ENCODE peak calls at places on chromosomes 3 and 15, in six cellular contexts. Y is KG1; O is GM20000; K is stimulated activated CD4-positive, alpha-beta T cell treated with anti-CD3 and anti-CD28 coated beads, Interleukin-1b, Interleukin-23, amount 100 ng/mL, for 4 hours; U is SK-N-DZ; J is sigmoid colon. E is an unnamed sample.

GRCh38 chr3:115766587-115767492 is 143.5 kb downstream of the GAP43 start:
- DNase-seq in O (no peak), U (no peak), J (no peak), K (no peak), Y (no peak), E (no peak)

GRCh38 chr3:129974451-129975331 is at the start of gene TRH:
- DNase-seq in Y (no peak), J (no peak), U (no peak), K (no peak), O (peak; percentile 29), E (no peak)

GRCh38 chr15:90862964-90863721 is 5.2 kb upstream of the FURIN start:
- DNase-seq in U (no peak), J (no peak), K (no peak), Y (no peak), O (peak; percentile 4), E (peak; percentile 79)

GRCh38 chr3:31918179-31919165 is 62.6 kb downstream of the OSBPL10 start:
- DNase-seq in J (no peak), O (peak; percentile 61), K (no peak), Y (no peak), U (no peak), E (no peak)

GRCh38 chr15:74614744-74615312 is 808 bp upstream of the CLK3 start:
- DNase-seq in O (peak; percentile 98), J (peak; percentile 94), Y (peak; percentile 50), U (peak; percentile 75), K (peak; percentile 85), E (peak; percentile 97)

GRCh38 chr3:114506622-114507300 is 212.9 kb downstream of the TIGIT start:
- DNase-seq in K (no peak), O (no peak), U (no peak), Y (no peak), J (no peak), E (no peak)

GRCh38 chr3:130894130-130894872 is 417 bp downstream of the ATP2C1 start:
- DNase-seq in U (peak; percentile 54), Y (no peak), O (peak; percentile 46), J (peak; percentile 67), K (peak; percentile 18), E (peak; percentile 92)

GRCh38 chr3:155960060-155960459 is 89.6 kb downstream of the GMPS start:
- DNase-seq in O (no peak), U (no peak), J (no peak), K (no peak), Y (no peak), E (no peak)

GRCh38 chr3:98812851-98813374 is 49.8 kb downstream of the ST3GAL6 start:
- DNase-seq in O (peak; percentile 43), U (peak; percentile 41), K (no peak), J (no peak), Y (peak; percentile 8), E (no peak)

GRCh38 chr15:48244923-48245322 is 38.8 kb downstream of the SLC12A1 start:
- DNase-seq in J (no peak), Y (no peak), O (no peak), K (no peak), U (no peak), E (no peak)

GRCh38 chr3:182370949-182371348 is 422.4 kb upstream of the ATP11B start:
- DNase-seq in Y (no peak), U (no peak), K (no peak), O (no peak), J (no peak), E (no peak)

GRCh38 chr3:126101521-126101982 is 17.6 kb upstream of the SLC41A3 start:
- DNase-seq in U (no peak), Y (no peak), O (no peak), J (peak; percentile 50), K (no peak), E (no peak)

GRCh38 chr15:84947947-84948830 is 33.5 kb upstream of the PDE8A start:
- DNase-seq in K (no peak), Y (no peak), U (no peak), O (no peak), J (peak; percentile 76), E (no peak)

GRCh38 chr3:170475091-170475705 is 56.5 kb downstream of the CLDN11 start:
- DNase-seq in K (no peak), U (no peak), Y (no peak), J (no peak), O (no peak), E (no peak)

GRCh38 chr15:89654847-89655805 is at the start of gene KIF7:
- DNase-seq in O (peak; percentile 83), K (no peak), Y (no peak), U (peak; percentile 59), J (peak; percentile 71), E (no peak)

GRCh38 chr15:96494530-96494929 is 164.0 kb downstream of the NR2F2 start:
- DNase-seq in U (no peak), Y (peak; percentile 16), O (no peak), J (no peak), K (no peak), E (no peak)

GRCh38 chr15:36841154-36841553 is 259.2 kb downstream of the MEIS2 start:
- DNase-seq in O (no peak), J (no peak), Y (no peak), U (no peak), K (no peak), E (no peak)

GRCh38 chr15:44956388-44956787 is at the start of gene TERB2:
- DNase-seq in J (no peak), K (no peak), O (no peak), Y (no peak), U (no peak), E (no peak)

GRCh38 chr3:50256978-50257890 is 11.7 kb upstream of the SEMA3B start:
- DNase-seq in U (no peak), O (no peak), J (no peak), K (no peak), Y (no peak), E (no peak)

GRCh38 chr3:16504242-16504641 is 9.3 kb downstream of the RFTN1 start:
- DNase-seq in U (no peak), J (no peak), Y (no peak), K (no peak), O (peak; percentile 60), E (no peak)

GRCh38 chr3:12961007-12961725 is 112.1 kb downstream of the IQSEC1 start:
- DNase-seq in O (no peak), K (no peak), U (no peak), Y (no peak), J (no peak), E (no peak)

GRCh38 chr3:142434503-142434902 is 13.3 kb downstream of the XRN1 start:
- DNase-seq in Y (no peak), U (no peak), J (no peak), K (no peak), O (no peak), E (no peak)

GRCh38 chr3:17740703-17741102 is 1.7 kb downstream of the TBC1D5 start:
- DNase-seq in O (no peak), U (peak; percentile 37), Y (peak; percentile 55), J (no peak), K (no peak), E (no peak)

GRCh38 chr3:16439163-16439847 is 74.2 kb downstream of the RFTN1 start:
- DNase-seq in U (no peak), K (no peak), J (no peak), Y (no peak), O (no peak), E (no peak)

GRCh38 chr3:71247221-71247947 is 336.1 kb downstream of the FOXP1 start:
- DNase-seq in J (no peak), Y (no peak), O (no peak), K (no peak), U (peak; percentile 87), E (no peak)

GRCh38 chr15:87131067-87131466 is 1051.4 kb downstream of the AGBL1 start:
- DNase-seq in O (no peak), Y (no peak), U (no peak), K (no peak), J (no peak), E (no peak)

GRCh38 chr3:184659797-184660301 is 52.0 kb downstream of the MAGEF1 start:
- DNase-seq in K (no peak), U (no peak), Y (no peak), J (no peak), O (no peak), E (no peak)

GRCh38 chr3:42699511-42699971 is 3.1 kb downstream of the HHATL start:
- DNase-seq in O (no peak), J (no peak), Y (no peak), K (no peak), U (no peak), E (no peak)

GRCh38 chr3:189941679-189942078 is 179.0 kb downstream of the P3H2 start:
- DNase-seq in O (no peak), J (no peak), U (no peak), K (no peak), Y (no peak), E (no peak)

GRCh38 chr3:14256561-14257342 is 78.1 kb downstream of the LSM3 start:
- DNase-seq in Y (no peak), J (no peak), O (no peak), U (no peak), K (no peak), E (no peak)

GRCh38 chr15:71224024-71224423 is 108.8 kb downstream of the THSD4 start:
- DNase-seq in J (no peak), Y (no peak), O (no peak), U (no peak), K (no peak), E (no peak)

GRCh38 chr3:56691165-56692000 is 8.3 kb upstream of the TASOR start:
- DNase-seq in U (no peak), J (no peak), O (no peak), K (no peak), Y (no peak), E (no peak)

GRCh38 chr3:11236588-11237461 is 35.4 kb upstream of the ATG7 start:
- DNase-seq in K (peak; percentile 68), U (peak; percentile 56), J (no peak), Y (peak; percentile 16), O (peak; percentile 76), E (peak; percentile 88)

GRCh38 chr3:183517656-183518055 is 37.9 kb downstream of the KLHL6 start:
- DNase-seq in Y (no peak), U (no peak), K (no peak), J (no peak), O (no peak), E (no peak)

GRCh38 chr15:64233299-64233698 is 70.5 kb upstream of the PPIB start:
- DNase-seq in K (no peak), O (no peak), Y (no peak), U (no peak), J (no peak), E (no peak)

GRCh38 chr3:134804508-134805480 is 9.7 kb downstream of the EPHB1 start:
- DNase-seq in O (no peak), Y (no peak), U (no peak), K (no peak), J (no peak), E (no peak)

GRCh38 chr3:133547432-133548041 is 25.9 kb upstream of the CDV3 start:
- DNase-seq in K (no peak), Y (no peak), U (no peak), O (no peak), J (peak; percentile 68), E (no peak)